ENCODE peak calls at places on chromosomes 2 and 18, in four cellular contexts. U is stimulated activated CD4-positive, alpha-beta T cell treated with anti-CD3 and anti-CD28 coated beads, Interleukin-4, amount 100 ng/mL, for 24 hours; M is AG08396; R is A549. Z is an unnamed sample.

GRCh38 chr2:3256655-3257054 is 121.0 kb downstream of the EIPR1 start:
- DNase-seq in M (no peak), R (no peak), U (no peak), Z (no peak)

GRCh38 chr18:49811151-49811938 is 2.0 kb downstream of the ACAA2 start:
- DNase-seq in M (no peak), R (no peak), U (no peak), Z (no peak)

GRCh38 chr18:2894131-2894840 is 47.5 kb downstream of the EMILIN2 start:
- DNase-seq in M (no peak), R (no peak), U (no peak), Z (no peak)

GRCh38 chr18:13578400-13578799 is 148.0 kb downstream of the FAM210A start:
- DNase-seq in M (no peak), U (no peak), R (no peak), Z (no peak)

GRCh38 chr2:156466739-156467405 is 30.7 kb downstream of the GPD2 start:
- DNase-seq in R (no peak), M (peak), U (no peak), Z (peak)

GRCh38 chr18:55547705-55548056 is 40.3 kb downstream of the TCF4 start:
- DNase-seq in M (no peak), U (no peak), R (no peak), Z (no peak)

GRCh38 chr2:235000426-235001236 is 48.8 kb downstream of the SH3BP4 start:
- DNase-seq in M (no peak), R (peak), U (no peak), Z (no peak)

GRCh38 chr18:48007955-48008701 is 77.7 kb upstream of the SMAD2 start:
- DNase-seq in M (peak), U (peak), R (peak), Z (peak)

GRCh38 chr2:104850322-104851184 is 3.4 kb upstream of the POU3F3 start:
- DNase-seq in M (no peak), R (no peak), U (no peak), Z (no peak)

GRCh38 chr2:1773883-1774282 is 29.6 kb upstream of the PXDN start:
- DNase-seq in R (no peak), M (no peak), U (no peak), Z (no peak)

GRCh38 chr2:189254268-189254883 is 74.8 kb upstream of the COL5A2 start:
- DNase-seq in U (no peak), M (peak), R (peak), Z (peak)